ENCODE peak calls at places on chromosomes 6 and 20, in eight cellular contexts. U is fibroblast of lung, Q is psoas muscle, L is RWPE1, Y is SK-N-SH, I is right atrium auricular region, G is GM23338, R is HCT116. E is an unnamed sample.

GRCh38 chr6:41074692-41075436 is 2.1 kb downstream of the NFYA start:
- DNase-seq in Q (no peak), Y (no peak), L (no peak), R (no peak), I (no peak), U (peak), G (no peak), E (no peak)

GRCh38 chr6:119720160-119720559 is 370.6 kb upstream of the MAN1A1 start:
- DNase-seq in Q (no peak), Y (no peak), I (no peak), U (no peak), L (no peak), R (peak), G (peak), E (no peak)

GRCh38 chr6:129345890-129346289 is 364.1 kb downstream of the ARHGAP18 start:
- DNase-seq in R (no peak), U (peak), I (no peak), L (peak), Y (no peak), Q (no peak), G (no peak), E (no peak)

GRCh38 chr20:46641424-46641823 is 9.8 kb downstream of the SLC13A3 start:
- DNase-seq in G (no peak), L (no peak), Y (no peak), Q (no peak), I (no peak), U (no peak), R (no peak), E (no peak)

GRCh38 chr6:109977791-109978173 is 329 bp upstream of the GPR6 start:
- DNase-seq in Y (no peak), I (no peak), R (no peak), G (peak), L (no peak), Q (no peak), U (no peak), E (no peak)

GRCh38 chr20:21571841-21572690 is 58.2 kb upstream of the NKX2-2 start:
- DNase-seq in G (peak), Q (no peak), R (no peak), Y (peak), I (no peak), L (peak), U (no peak), E (no peak)

GRCh38 chr6:21496749-21497148 is 96.8 kb upstream of the SOX4 start:
- DNase-seq in R (no peak), L (no peak), U (no peak), I (no peak), G (no peak), Y (peak), Q (no peak), E (no peak)

GRCh38 chr6:133991096-133991593 is 38.1 kb downstream of the TBPL1 start:
- DNase-seq in L (peak), Y (no peak), Q (no peak), G (no peak), U (peak), I (no peak), R (no peak), E (no peak)

GRCh38 chr6:161256390-161256789 is 17.5 kb downstream of the AGPAT4 start:
- DNase-seq in Q (no peak), G (no peak), I (no peak), Y (no peak), R (no peak), U (no peak), L (no peak), E (no peak)

GRCh38 chr6:133467982-133468380 is 226.8 kb downstream of the EYA4 start:
- DNase-seq in Y (no peak), Q (no peak), G (no peak), I (no peak), R (no peak), U (peak), L (no peak), E (no peak)

GRCh38 chr20:57449398-57450354 is 58.5 kb downstream of the RBM38 start:
- DNase-seq in G (no peak), I (no peak), Y (no peak), R (no peak), L (no peak), U (no peak), Q (no peak), E (no peak)

GRCh38 chr20:24678351-24679106 is 209.1 kb downstream of the SYNDIG1 start:
- DNase-seq in R (no peak), Q (no peak), I (no peak), U (no peak), L (no peak), Y (no peak), G (no peak), E (no peak)

GRCh38 chr6:157063176-157063934 is 260.0 kb downstream of the TMEM242 start:
- DNase-seq in U (no peak), I (no peak), G (peak), R (no peak), Y (no peak), Q (no peak), L (peak), E (no peak)

GRCh38 chr6:149484733-149485700 is at the start of gene ZC3H12D:
- DNase-seq in U (peak), Q (peak), Y (no peak), I (no peak), L (no peak), R (peak), G (no peak), E (peak)

GRCh38 chr6:45104429-45104828 is 223.7 kb upstream of the RUNX2 start:
- DNase-seq in L (no peak), Y (no peak), I (no peak), R (no peak), Q (no peak), U (no peak), G (no peak), E (no peak)

GRCh38 chr6:27293436-27294152 is 18.5 kb downstream of the POM121L2 start:
- DNase-seq in L (no peak), U (peak), R (peak), I (no peak), G (peak), Y (no peak), Q (no peak), E (no peak)

GRCh38 chr6:128508588-128509296 is 11.7 kb downstream of the PTPRK start:
- DNase-seq in Q (no peak), Y (no peak), R (peak), I (no peak), U (peak), L (peak), G (no peak), E (no peak)

GRCh38 chr20:33267691-33268090 is 15.3 kb upstream of the BPIFB1 start:
- DNase-seq in Q (no peak), L (no peak), U (no peak), R (no peak), I (no peak), Y (no peak), G (no peak), E (no peak)

GRCh38 chr6:35691027-35691824 is 2.5 kb upstream of the FKBP5 start:
- DNase-seq in Y (no peak), U (peak), Q (peak), I (peak), G (no peak), R (no peak), L (no peak), E (no peak)

GRCh38 chr6:42105714-42106662 is 36.4 kb downstream of the C6orf132 start:
- DNase-seq in U (no peak), Y (no peak), G (no peak), Q (no peak), R (no peak), L (no peak), I (no peak), E (no peak)

GRCh38 chr20:4026093-4026601 is 10.8 kb upstream of the RNF24 start:
- DNase-seq in Q (no peak), U (peak), R (no peak), G (peak), Y (peak), I (peak), L (peak), E (no peak)

GRCh38 chr6:167937948-167938911 is 59.2 kb upstream of the KIF25 start:
- DNase-seq in L (peak), G (peak), I (no peak), U (no peak), Q (no peak), R (no peak), Y (no peak), E (no peak)

GRCh38 chr6:157194643-157195042 is 128.7 kb downstream of the TMEM242 start:
- DNase-seq in R (no peak), L (no peak), Q (no peak), Y (no peak), I (no peak), U (peak), G (no peak), E (no peak)

GRCh38 chr6:1461207-1461606 is 71.8 kb downstream of the FOXF2 start:
- DNase-seq in Q (no peak), I (no peak), L (peak), G (no peak), R (no peak), U (peak), Y (no peak), E (no peak)

GRCh38 chr20:47421076-47421475 is 64.6 kb upstream of the ZMYND8 start:
- DNase-seq in U (no peak), L (no peak), Y (no peak), R (no peak), Q (no peak), I (no peak), G (no peak), E (no peak)

GRCh38 chr20:41981746-41982145 is 363.6 kb upstream of the CHD6 start:
- DNase-seq in R (no peak), Q (no peak), U (no peak), G (no peak), Y (no peak), L (no peak), I (no peak), E (no peak)

GRCh38 chr6:26198626-26199056 is 111.4 kb downstream of the HFE start:
- DNase-seq in Q (no peak), U (no peak), I (no peak), L (no peak), G (no peak), R (peak), Y (no peak), E (no peak)

GRCh38 chr6:100979269-100979668 is 98.1 kb upstream of the ASCC3 start:
- DNase-seq in I (no peak), R (no peak), Q (no peak), Y (no peak), L (no peak), G (peak), U (no peak), E (no peak)

GRCh38 chr20:38158701-38159325 is 6.3 kb downstream of the TGM2 start:
- DNase-seq in I (no peak), U (no peak), G (no peak), Q (no peak), L (no peak), Y (no peak), R (no peak), E (no peak)

GRCh38 chr6:159435701-159436100 is 257.3 kb downstream of the SOD2 start:
- DNase-seq in R (no peak), Q (no peak), I (peak), G (no peak), L (no peak), Y (no peak), U (no peak), E (no peak)

GRCh38 chr6:169990095-169991030 is 238.9 kb downstream of the ERMARD start:
- DNase-seq in Y (no peak), G (no peak), R (no peak), I (peak), Q (no peak), L (no peak), U (no peak), E (peak)

GRCh38 chr6:122817362-122817761 is 28.3 kb downstream of the SMPDL3A start:
- DNase-seq in R (no peak), Q (no peak), G (no peak), Y (no peak), U (no peak), I (no peak), L (no peak), E (no peak)

GRCh38 chr6:159267165-159267564 is 98.0 kb downstream of the FNDC1 start:
- DNase-seq in Q (no peak), U (peak), L (peak), R (no peak), I (no peak), Y (no peak), G (peak), E (no peak)

GRCh38 chr6:52990342-52990741 is 4.7 kb downstream of the GSTA4 start:
- DNase-seq in L (peak), R (no peak), Q (no peak), Y (no peak), I (no peak), G (no peak), U (peak), E (no peak)

GRCh38 chr6:142485256-142485655 is 183.4 kb downstream of the ADGRG6 start:
- DNase-seq in I (no peak), R (no peak), L (no peak), G (no peak), U (peak), Y (no peak), Q (no peak), E (no peak)

GRCh38 chr20:288956-289692 is 1.4 kb downstream of the C20orf96 start:
- DNase-seq in R (no peak), Q (no peak), G (no peak), L (no peak), U (no peak), Y (no peak), I (no peak), E (no peak)

GRCh38 chr20:48782073-48782472 is 45.7 kb downstream of the PREX1 start:
- DNase-seq in Q (no peak), R (no peak), L (no peak), I (no peak), Y (no peak), U (no peak), G (no peak), E (no peak)

GRCh38 chr20:41538810-41539596 is 79.2 kb downstream of the CHD6 start:
- DNase-seq in Y (no peak), G (no peak), L (no peak), Q (no peak), R (no peak), I (no peak), U (no peak), E (no peak)

GRCh38 chr6:111699123-111699522 is 93.4 kb upstream of the TRAF3IP2 start:
- DNase-seq in L (no peak), Y (no peak), G (no peak), R (no peak), I (no peak), Q (no peak), U (no peak), E (no peak)

GRCh38 chr6:111703723-111704122 is 98.0 kb upstream of the TRAF3IP2 start:
- DNase-seq in L (no peak), Y (no peak), I (no peak), Q (no peak), R (no peak), U (no peak), G (no peak), E (no peak)

GRCh38 chr6:111701146-111701545 is 95.5 kb upstream of the TRAF3IP2 start:
- DNase-seq in Y (no peak), G (no peak), R (no peak), U (no peak), L (no peak), I (no peak), Q (no peak), E (no peak)

GRCh38 chr6:111696814-111697213 is 91.1 kb upstream of the TRAF3IP2 start:
- DNase-seq in R (no peak), Q (no peak), L (no peak), G (no peak), Y (no peak), U (no peak), I (no peak), E (no peak)

DNA sequence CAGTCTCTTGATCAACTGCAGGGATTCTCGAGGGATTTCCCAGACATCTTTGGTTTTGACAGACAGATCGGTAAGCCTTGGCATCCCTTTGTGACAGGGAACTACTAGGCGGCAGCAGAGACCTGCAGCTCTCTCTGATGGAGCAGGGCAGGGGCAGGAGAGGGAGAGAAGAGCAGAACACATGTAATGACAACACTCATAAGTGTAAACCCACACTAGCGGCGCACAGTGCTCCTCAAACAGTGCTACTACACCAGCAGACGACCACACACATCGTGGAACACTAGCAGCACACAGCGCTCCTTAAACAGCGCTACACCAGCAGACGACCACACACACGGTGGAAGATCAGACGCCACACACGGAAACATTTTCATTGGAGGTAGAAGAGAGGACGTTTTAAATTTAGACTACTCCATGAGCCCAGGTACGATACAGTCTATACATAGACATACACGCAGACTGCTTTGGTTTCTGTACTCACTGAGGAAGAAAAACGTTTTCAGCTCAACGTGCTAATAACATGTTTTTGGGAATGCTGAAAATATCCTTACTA is 94.5 kb upstream of the TRAF3IP2 start:
- DNase-seq in L (no peak), Y (no peak), G (no peak), I (no peak), R (no peak), Q (no peak), U (no peak), E (no peak)
- TF ChIP-seq CTCF in L (no peak), Y (no peak), G (no peak), I (no peak), R (no peak), Q (no peak), U (no peak), E (no peak)

DNA sequence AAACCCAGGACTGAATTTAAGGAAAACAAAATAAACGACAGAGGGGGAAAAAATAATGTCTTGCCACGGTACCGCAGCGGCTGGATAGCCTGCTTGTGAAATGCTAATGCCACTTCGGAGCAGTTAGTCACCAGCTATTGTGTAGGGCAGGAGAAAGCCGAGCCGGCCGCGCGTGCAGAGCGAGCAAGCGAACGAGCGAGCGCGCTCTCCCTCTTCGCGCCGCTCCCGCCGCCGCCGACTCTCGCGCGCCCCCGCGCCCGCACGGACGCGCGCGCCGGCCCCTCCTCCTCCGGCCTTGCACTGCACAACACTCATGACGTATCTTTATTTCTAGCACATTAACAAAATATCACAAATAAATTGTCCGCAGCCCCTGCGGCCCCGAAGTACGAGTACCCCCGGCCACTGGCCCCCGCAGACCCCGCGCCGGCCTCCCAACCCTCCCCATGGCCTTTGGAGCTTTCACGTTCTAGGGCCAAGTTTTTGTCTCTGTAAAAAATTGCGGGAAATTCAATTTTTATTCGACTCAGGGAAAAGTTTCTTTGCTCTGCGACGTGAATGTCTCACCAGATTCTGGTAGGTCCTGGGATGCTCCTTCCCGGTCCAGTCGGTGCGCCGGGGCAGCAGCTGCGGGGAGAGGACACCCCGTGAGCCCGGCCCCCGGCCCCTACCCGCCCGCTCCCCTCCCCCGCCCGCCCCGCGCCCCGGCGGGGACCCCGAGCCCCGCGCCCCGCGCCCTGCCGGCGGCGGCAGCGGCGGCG is 993 bp downstream of the PHIP start:
- DNase-seq in G (peak), L (peak), R (peak), Q (peak), U (peak), Y (peak), I (peak), E (peak)
- TF ChIP-seq CTCF in G (no peak), L (no peak), R (no peak), Q (no peak), U (no peak), Y (no peak), I (peak), E (no peak)

DNA sequence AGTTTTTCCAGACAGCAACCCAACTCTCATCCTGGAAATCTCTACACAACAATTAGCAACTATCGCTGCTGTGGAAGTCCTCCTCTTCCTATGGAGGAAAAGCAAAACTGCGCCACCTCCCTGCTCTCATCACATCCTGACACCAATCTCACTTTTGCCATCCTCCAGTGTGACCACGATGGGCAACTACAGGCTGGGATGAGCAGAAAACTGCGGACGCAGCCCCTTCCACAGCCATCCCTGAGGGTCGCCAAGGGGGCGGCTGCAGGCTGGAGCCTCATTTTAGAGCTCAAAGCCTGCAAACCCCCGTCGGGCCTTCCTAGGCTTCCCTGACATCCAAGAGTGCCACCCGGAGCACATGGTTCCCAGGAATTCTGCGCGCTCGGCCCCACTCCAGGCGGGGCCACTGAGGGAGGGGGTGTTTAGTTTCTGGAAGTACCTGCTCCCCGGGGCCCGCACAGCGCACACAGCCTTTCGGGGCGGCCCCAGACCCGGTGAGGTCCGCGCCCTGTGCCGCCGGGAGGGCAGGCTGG is 1.2 kb downstream of the TCFL5 start:
- DNase-seq in L (no peak), Y (no peak), I (no peak), Q (no peak), G (peak), U (peak), R (no peak), E (no peak)
- TF ChIP-seq CTCF in L (no peak), Y (peak), I (no peak), Q (no peak), G (no peak), U (no peak), R (no peak), E (no peak)

GRCh38 chr6:70566751-70567382 is at the start of gene SDHAF4:
- DNase-seq in U (peak), R (peak), L (peak), Y (peak), G (peak), I (peak), Q (peak), E (peak)
- TF ChIP-seq CTCF in U (no peak), R (no peak), L (no peak), Y (peak), G (no peak), I (peak), Q (no peak), E (no peak)